ENCODE peak calls at places on chromosomes 1 and 21, in six cellular contexts. A is heart right ventricle, C is fibroblast of pulmonary artery, F is epithelial cell of esophagus, S is PC-9, I is astrocyte of the cerebellum. V is an unnamed sample.

GRCh38 chr1:24793762-24794161 is 48.5 kb downstream of the CLIC4 start:
- DNase-seq in A (no peak), C (peak; percentile 85), F (no peak), S (no peak), I (peak; percentile 38), V (no peak)

GRCh38 chr1:227449051-227449450 is 114.3 kb upstream of the ZNF678 start:
- DNase-seq in A (no peak), C (no peak), F (peak; percentile 33), S (peak; percentile 43), I (no peak), V (no peak)

GRCh38 chr1:42913426-42914091 is 45.1 kb downstream of the SLC2A1 start:
- DNase-seq in A (no peak), C (peak; percentile 93), F (peak; percentile 85), S (peak; percentile 62), I (peak; percentile 83), V (peak; percentile 35)

GRCh38 chr1:225766967-225767413 is 10.6 kb upstream of the SRP9 start:
- DNase-seq in A (no peak), C (peak; percentile 97), F (peak; percentile 60), S (no peak), I (peak; percentile 89), V (no peak)

GRCh38 chr1:32759997-32760623 is 57.0 kb downstream of the YARS1 start:
- DNase-seq in A (no peak), C (peak; percentile 42), F (peak; percentile 99), S (peak; percentile 98), I (no peak), V (peak; percentile 86)

GRCh38 chr1:221845650-221846371 is 103.9 kb upstream of the DUSP10 start:
- DNase-seq in A (peak; percentile 35), C (peak; percentile 79), F (peak; percentile 98), S (peak; percentile 35), I (peak; percentile 72), V (peak; percentile 77)

GRCh38 chr1:2645143-2645542 is 12.3 kb upstream of the MMEL1 start:
- DNase-seq in A (no peak), C (no peak), F (no peak), S (no peak), I (no peak), V (no peak)

GRCh38 chr1:229714964-229715603 is 89.0 kb downstream of the URB2 start:
- DNase-seq in A (no peak), C (peak; percentile 34), F (peak; percentile 45), S (peak; percentile 51), I (no peak), V (no peak)

GRCh38 chr1:86788300-86789206 is 84.2 kb downstream of the SH3GLB1 start:
- DNase-seq in A (no peak), C (peak; percentile 90), F (peak; percentile 92), S (no peak), I (peak; percentile 93), V (peak; percentile 75)

GRCh38 chr1:42420911-42421585 is 34.8 kb downstream of the ZMYND12 start:
- DNase-seq in A (peak; percentile 18), C (peak; percentile 82), F (peak; percentile 46), S (no peak), I (peak; percentile 93), V (peak; percentile 81)

GRCh38 chr1:54994355-54994990 is 4.3 kb upstream of the BSND start:
- DNase-seq in A (no peak), C (no peak), F (no peak), S (no peak), I (no peak), V (no peak)

GRCh38 chr1:53697671-53698380 is 41.1 kb downstream of the GLIS1 start:
- DNase-seq in A (no peak), C (peak; percentile 52), F (no peak), S (no peak), I (no peak), V (no peak)

GRCh38 chr1:76336951-76337371 is 262.4 kb downstream of the ST6GALNAC3 start:
- DNase-seq in A (peak; percentile 68), C (peak; percentile 98), F (no peak), S (no peak), I (peak; percentile 97), V (no peak)

GRCh38 chr21:42003051-42003461 is 7.1 kb downstream of the ZBTB21 start:
- DNase-seq in A (no peak), C (no peak), F (no peak), S (no peak), I (no peak), V (no peak)

GRCh38 chr1:243420968-243421675 is 165.3 kb downstream of the SDCCAG8 start:
- DNase-seq in A (no peak), C (peak; percentile 13), F (no peak), S (no peak), I (no peak), V (no peak)

GRCh38 chr1:10400013-10400412 is 1.1 kb downstream of the PGD start:
- DNase-seq in A (no peak), C (no peak), F (no peak), S (no peak), I (no peak), V (no peak)

GRCh38 chr1:116504308-116505156 is 66.3 kb downstream of the CD58 start:
- DNase-seq in A (peak; percentile 52), C (peak; percentile 81), F (peak; percentile 81), S (peak; percentile 67), I (no peak), V (no peak)

GRCh38 chr1:89547563-89548485 is 23.2 kb downstream of the LRRC8B start:
- DNase-seq in A (no peak), C (peak; percentile 78), F (peak; percentile 97), S (peak; percentile 6), I (no peak), V (no peak)

GRCh38 chr1:36771678-36772284 is 262.5 kb downstream of the GRIK3 start:
- DNase-seq in A (no peak), C (no peak), F (no peak), S (no peak), I (no peak), V (no peak)

GRCh38 chr1:116587496-116588308 is 16.9 kb upstream of the CD58 start:
- DNase-seq in A (no peak), C (no peak), F (no peak), S (no peak), I (no peak), V (no peak)

GRCh38 chr1:214516434-214517326 is 34.7 kb downstream of the PTPN14 start:
- DNase-seq in A (no peak), C (no peak), F (peak; percentile 43), S (peak; percentile 44), I (no peak), V (no peak)

GRCh38 chr21:32240708-32241433 is 38.0 kb downstream of the MIS18A start:
- DNase-seq in A (no peak), C (no peak), F (no peak), S (no peak), I (no peak), V (no peak)

GRCh38 chr21:36104306-36105300 is 30.3 kb upstream of the CBR3 start:
- DNase-seq in A (peak; percentile 50), C (peak; percentile 46), F (peak; percentile 88), S (no peak), I (peak; percentile 26), V (peak; percentile 77)
- H3K4me3 ChIP-seq in A (peak overlapping the region; percentile 14), C (no peak overlapping the region), F (peak overlapping the region; percentile 7), S (no peak overlapping the region), I (peak overlapping the region; percentile 10), V (peak overlapping the region; percentile 62)

GRCh38 chr1:170063109-170063826 is 11.2 kb downstream of the KIFAP3 start:
- DNase-seq in A (no peak), C (peak; percentile 8), F (peak; percentile 91), S (peak; percentile 38), I (no peak), V (no peak)

GRCh38 chr1:170071378-170071777 is 3.1 kb downstream of the KIFAP3 start:
- DNase-seq in A (no peak), C (no peak), F (no peak), S (no peak), I (no peak), V (no peak)

GRCh38 chr1:170068923-170069322 is 5.6 kb downstream of the KIFAP3 start:
- DNase-seq in A (no peak), C (no peak), F (no peak), S (no peak), I (no peak), V (no peak)

DNA sequence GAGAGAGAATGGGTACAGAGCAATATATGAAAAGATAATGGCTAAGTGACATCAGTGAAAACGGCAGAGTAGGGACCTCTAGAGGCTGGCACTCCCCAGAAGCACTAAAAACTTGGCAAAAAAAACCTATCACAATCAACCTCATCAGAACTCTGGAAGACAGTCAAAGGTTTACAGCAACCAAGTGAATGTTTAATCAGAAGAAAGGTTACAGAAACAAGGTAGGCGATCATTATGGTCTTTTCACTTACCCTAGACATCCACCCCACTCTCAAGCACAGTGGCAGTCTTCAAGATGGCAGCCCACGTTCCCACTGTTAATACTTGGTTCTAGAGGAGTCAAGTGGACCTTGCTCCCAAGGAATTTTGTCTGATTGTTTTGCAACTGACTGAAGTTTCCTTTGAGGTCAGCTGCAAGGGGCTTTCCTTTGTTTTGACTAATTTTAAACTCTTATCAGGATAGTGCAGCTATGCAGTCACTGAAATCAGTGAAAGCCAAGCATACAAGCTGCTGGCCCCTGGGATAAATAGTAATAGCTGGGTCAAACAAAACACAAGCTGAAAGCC is 7.2 kb downstream of the KIFAP3 start:
- DNase-seq in A (no peak), C (peak; percentile 53), F (no peak), S (no peak), I (no peak), V (no peak)
- TF ChIP-seq CTCF in A (no peak), C (no peak), F (no peak), S (no peak), I (no peak), V (no peak)

DNA sequence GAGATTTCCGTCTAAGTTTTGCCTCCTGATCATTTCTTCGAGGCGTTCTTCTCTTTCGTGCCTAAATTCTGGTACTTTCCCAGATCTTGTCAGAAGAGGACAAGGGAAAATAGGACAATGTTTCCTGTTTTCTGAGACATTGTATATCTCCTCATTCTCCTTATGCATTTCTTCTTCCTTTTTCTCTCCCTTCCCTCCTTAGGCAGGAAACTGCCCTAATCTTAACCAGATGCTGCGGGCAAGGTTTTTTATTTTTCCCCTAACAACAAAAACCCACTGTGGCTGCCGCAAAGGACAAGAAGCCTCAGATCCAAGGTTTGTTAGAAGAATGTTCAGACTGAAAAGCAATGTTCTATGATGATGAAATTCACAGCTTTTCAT is 813 bp downstream of the CTSK start:
- DNase-seq in A (no peak), C (no peak), F (no peak), S (no peak), I (no peak), V (no peak)
- H3K4me3 ChIP-seq in A (peak overlapping the region; percentile 31), C (peak overlapping the region; percentile 28), F (no peak overlapping the region), S (no peak overlapping the region), I (no peak overlapping the region), V (no peak overlapping the region)

DNA sequence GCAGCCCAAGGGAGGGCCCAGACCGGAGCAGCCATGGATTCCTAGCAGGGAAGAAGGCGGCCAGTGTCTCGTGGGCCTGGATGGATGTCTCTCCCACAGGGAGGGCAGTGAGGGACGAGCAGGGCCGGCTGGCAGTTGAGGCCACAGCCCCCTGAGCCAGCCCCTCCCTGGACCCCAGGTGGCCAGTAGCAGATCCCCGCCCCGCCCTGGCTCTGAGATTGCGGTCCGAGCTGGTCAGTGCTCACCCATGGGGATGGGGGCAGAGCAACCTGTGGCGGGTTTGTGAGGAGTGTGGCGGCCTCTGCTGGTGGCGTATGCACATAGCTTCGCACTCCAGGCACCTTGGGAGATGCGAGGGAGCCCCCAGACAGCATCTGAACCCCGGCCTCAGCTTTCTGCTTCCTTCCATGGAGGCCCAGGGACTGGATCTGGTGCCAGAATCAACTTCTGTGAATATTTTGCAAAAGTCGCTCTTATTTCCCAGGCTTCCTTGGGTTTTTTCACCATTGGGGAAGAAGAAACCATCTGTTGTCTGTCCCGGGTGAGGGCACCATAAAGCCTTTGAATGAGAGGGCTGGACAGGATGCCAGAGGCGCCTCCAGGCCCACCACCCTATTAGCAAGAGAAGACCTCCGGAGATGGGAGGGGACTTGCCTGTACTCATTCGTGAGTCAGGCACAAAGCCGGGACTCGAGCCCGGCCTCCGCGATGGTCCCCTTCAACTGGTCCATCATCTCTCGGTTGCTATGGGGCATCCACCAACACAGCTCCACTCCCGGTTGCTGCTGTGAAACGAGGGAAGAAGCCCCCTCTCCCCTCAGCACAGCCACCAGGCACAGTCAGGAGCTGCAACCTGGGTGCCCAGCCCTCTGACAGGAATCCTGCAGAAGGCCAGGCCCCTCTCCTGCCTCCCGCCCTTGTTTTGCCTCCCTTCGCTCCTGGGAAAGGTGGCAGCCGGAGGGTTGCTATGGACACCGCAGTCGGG is 8.6 kb upstream of the KCNN3 start:
- DNase-seq in A (peak; percentile 80), C (peak; percentile 78), F (peak; percentile 69), S (peak; percentile 75), I (peak; percentile 45), V (peak; percentile 12)
- TF ChIP-seq CTCF in A (peak; percentile 90), C (peak; percentile 79), F (peak; percentile 84), S (peak; percentile 89), I (peak; percentile 81), V (peak; percentile 85)